ENCODE peak calls at places on chromosomes 5 and 9, in four cellular contexts. E, G, H and J are unnamed samples.

GRCh38 chr5:117058740-117059139 is 484.1 kb upstream of the SEMA6A start:
- DNase-seq in G (no peak), H (no peak), E (no peak), J (no peak)

GRCh38 chr5:13997514-13997913 is 53.0 kb upstream of the DNAH5 start:
- DNase-seq in E (no peak), G (no peak), H (no peak), J (no peak)

GRCh38 chr9:109108318-109108717 is 11.4 kb downstream of the TMEM245 start:
- DNase-seq in H (no peak), E (no peak), G (no peak), J (peak)

GRCh38 chr5:53027913-53028312 is 38.8 kb downstream of the ITGA2 start:
- DNase-seq in E (peak), H (no peak), G (no peak), J (peak)

GRCh38 chr5:65152131-65152530 is 329.6 kb downstream of the ADAMTS6 start:
- DNase-seq in E (peak), H (no peak), G (no peak), J (peak)

GRCh38 chr5:96687812-96688453 is 25.8 kb downstream of the CAST start:
- DNase-seq in H (no peak), E (peak), G (no peak), J (peak)

GRCh38 chr5:16889203-16889971 is 46.7 kb downstream of the MYO10 start:
- DNase-seq in E (peak), G (no peak), H (no peak), J (peak)

GRCh38 chr9:115231116-115231515 is 113.2 kb upstream of the TNC start:
- DNase-seq in E (no peak), H (no peak), G (no peak), J (no peak)

GRCh38 chr9:133545494-133546286 is 11.2 kb downstream of the ADAMTSL2 start:
- DNase-seq in E (no peak), G (no peak), H (no peak), J (no peak)

GRCh38 chr9:2299156-2299842 is 284.2 kb downstream of the SMARCA2 start:
- DNase-seq in E (no peak), H (no peak), G (no peak), J (no peak)

GRCh38 chr9:19769213-19769612 is 19.6 kb downstream of the SLC24A2 start:
- DNase-seq in G (no peak), H (no peak), E (no peak), J (no peak)

GRCh38 chr9:112396416-112396815 is 16.5 kb downstream of the HSDL2 start:
- DNase-seq in E (no peak), G (no peak), H (no peak), J (no peak)

GRCh38 chr5:144189800-144190429 is 19.2 kb downstream of the KCTD16 start:
- DNase-seq in G (no peak), E (no peak), H (peak), J (peak)

GRCh38 chr9:91896513-91897121 is 53.4 kb downstream of the ROR2 start:
- DNase-seq in G (no peak), E (no peak), H (no peak), J (peak)

GRCh38 chr9:85717220-85717619 is 24.5 kb downstream of the AGTPBP1 start:
- DNase-seq in H (no peak), G (no peak), E (no peak), J (no peak)

GRCh38 chr9:137368431-137369110 is 54.4 kb downstream of the EXD3 start:
- DNase-seq in H (no peak), E (no peak), G (no peak), J (no peak)

GRCh38 chr9:131758972-131759647 is 19.2 kb upstream of the RAPGEF1 start:
- DNase-seq in E (no peak), H (no peak), G (no peak), J (peak)

GRCh38 chr5:69415584-69415958 is 655 bp downstream of the MARVELD2 start:
- DNase-seq in E (no peak), G (no peak), H (no peak), J (no peak)

GRCh38 chr5:139694556-139695182 is 46.5 kb downstream of the CXXC5 start:
- DNase-seq in H (no peak), G (no peak), E (no peak), J (peak)

GRCh38 chr5:15510816-15511215 is 10.8 kb downstream of the FBXL7 start:
- DNase-seq in G (no peak), H (no peak), E (peak), J (peak)

GRCh38 chr5:61534481-61535267 is 202.6 kb downstream of the ZSWIM6 start:
- DNase-seq in E (no peak), H (no peak), G (no peak), J (no peak)

GRCh38 chr5:58717303-58718012 is 134.6 kb downstream of the RAB3C start:
- DNase-seq in E (no peak), H (no peak), G (no peak), J (no peak)

GRCh38 chr9:76576344-76576743 is 117.4 kb downstream of the GCNT1 start:
- DNase-seq in H (peak), E (peak), G (no peak), J (peak)

GRCh38 chr5:151058891-151059611 is 21.8 kb downstream of the TNIP1 start:
- DNase-seq in H (no peak), G (no peak), E (no peak), J (no peak)

GRCh38 chr5:115657125-115657882 is 31.5 kb upstream of the TMED7 start:
- DNase-seq in E (no peak), H (no peak), G (no peak), J (no peak)

GRCh38 chr9:88258012-88258411 is 119.7 kb upstream of the SPATA31C2 start:
- DNase-seq in H (no peak), G (no peak), E (peak), J (peak)

GRCh38 chr9:115494958-115495690 is 377.2 kb upstream of the TNC start:
- DNase-seq in H (no peak), E (no peak), G (no peak), J (no peak)

GRCh38 chr5:42377496-42377895 is 45.7 kb upstream of the GHR start:
- DNase-seq in G (no peak), H (no peak), E (no peak), J (peak)